ENCODE peak calls at places on chromosomes 3 and 15, in six cellular contexts. N is glomerular endothelial cell, X is anterior cingulate cortex, V is nucleus accumbens, M is KBM-7, F is mucosa of gallbladder. U is an unnamed sample.
A peak's percentile ranks its signal among the peaks of the same experiment; 100 is the strongest.

GRCh38 chr3:42699511-42699971 is 3.1 kb downstream of the HHATL start:
- DNase-seq in N (no peak), X (no peak), V (no peak), M (no peak), F (no peak), U (no peak)

GRCh38 chr15:29208352-29208751 is 61.3 kb downstream of the NSMCE3 start:
- DNase-seq in N (no peak), X (no peak), V (no peak), M (peak; percentile 26), F (no peak), U (no peak)

GRCh38 chr15:70596354-70597055 is 166.9 kb downstream of the UACA start:
- DNase-seq in N (no peak), X (no peak), V (no peak), M (no peak), F (peak; percentile 38), U (no peak)

GRCh38 chr15:58684036-58684700 is 65.3 kb downstream of the ADAM10 start:
- DNase-seq in N (no peak), X (no peak), V (no peak), M (no peak), F (no peak), U (no peak)

GRCh38 chr3:108312656-108313055 is 16.3 kb downstream of the HHLA2 start:
- DNase-seq in N (no peak), X (no peak), V (no peak), M (no peak), F (no peak), U (no peak)

GRCh38 chr15:36468746-36469145 is 110.7 kb upstream of the CDIN1 start:
- DNase-seq in N (no peak), X (no peak), V (no peak), M (no peak), F (no peak), U (no peak)

GRCh38 chr3:99669879-99670555 is 31.6 kb downstream of the COL8A1 start:
- DNase-seq in N (no peak), X (no peak), V (no peak), M (no peak), F (no peak), U (no peak)

GRCh38 chr3:65178703-65179102 is 490.9 kb upstream of the ADAMTS9 start:
- DNase-seq in N (no peak), X (no peak), V (no peak), M (no peak), F (no peak), U (no peak)

GRCh38 chr3:167941234-167941995 is 154.3 kb downstream of the GOLIM4 start:
- DNase-seq in N (no peak), X (no peak), V (no peak), M (peak; percentile 95), F (peak; percentile 54), U (no peak)

GRCh38 chr15:80246425-80246894 is 5.6 kb downstream of the CTXND1 start:
- DNase-seq in N (no peak), X (no peak), V (no peak), M (no peak), F (no peak), U (no peak)

GRCh38 chr15:90884719-90885431 is 571 bp downstream of the FES start:
- DNase-seq in N (no peak), X (no peak), V (no peak), M (peak; percentile 29), F (no peak), U (no peak)

GRCh38 chr3:9099711-9100110 is 136.4 kb upstream of the RAD18 start:
- DNase-seq in N (no peak), X (peak; percentile 30), V (no peak), M (no peak), F (no peak), U (no peak)

GRCh38 chr3:51390186-51390585 is 899 bp upstream of the RBM15B start:
- DNase-seq in N (no peak), X (no peak), V (no peak), M (no peak), F (no peak), U (no peak)

GRCh38 chr3:177478170-177478859 is 281.0 kb upstream of the TBL1XR1 start:
- DNase-seq in N (no peak), X (no peak), V (no peak), M (no peak), F (peak; percentile 65), U (no peak)

GRCh38 chr3:10286596-10287295 is 6.0 kb downstream of the GHRL start:
- DNase-seq in N (peak; percentile 51), X (peak; percentile 38), V (no peak), M (peak; percentile 81), F (no peak), U (no peak)

GRCh38 chr3:70358978-70359580 is 46.6 kb upstream of the MDFIC2 start:
- DNase-seq in N (no peak), X (no peak), V (no peak), M (peak; percentile 32), F (peak; percentile 15), U (peak; percentile 49)

GRCh38 chr3:72659609-72660008 is 188.6 kb downstream of the SHQ1 start:
- DNase-seq in N (no peak), X (no peak), V (no peak), M (no peak), F (no peak), U (no peak)

U was measured in NAMALWA.